ENCODE peak calls at places on chromosomes 16 and 17, in five cellular contexts. X, D, G, Z and S are unnamed samples. For H3K36me3 and H3K27me3, the result is how much of the 10 kb centered on the place peaks cover.

GRCh38 chr17:2693561-2694380 is 17.8 kb downstream of the CLUH start:
- DNase-seq in X (no peak), D (no peak), G (no peak), Z (no peak), S (peak)

GRCh38 chr16:81823111-81823510 is 44.0 kb downstream of the PLCG2 start:
- DNase-seq in X (peak), D (no peak), G (no peak), Z (no peak), S (peak)

GRCh38 chr16:588639-588888 is 1.3 kb upstream of the RAB40C start:
- DNase-seq in X (peak), D (peak), G (peak), Z (peak), S (peak)

GRCh38 chr16:15777533-15778203 is 79.2 kb downstream of the MYH11 start:
- DNase-seq in X (no peak), D (peak), G (peak), Z (no peak), S (peak)

GRCh38 chr17:12180644-12181261 is 160.1 kb downstream of the MAP2K4 start:
- DNase-seq in X (no peak), D (peak), G (peak), Z (no peak), S (peak)

GRCh38 chr17:81440511-81441244 is 45.4 kb downstream of the BAHCC1 start:
- DNase-seq in X (no peak), D (no peak), G (no peak), Z (no peak), S (peak)

GRCh38 chr17:51000835-51001638 is 119.6 kb downstream of the SPAG9 start:
- DNase-seq in X (no peak), D (peak), G (peak), Z (peak), S (peak)

GRCh38 chr16:67372664-67373063 is 20.6 kb downstream of the TPPP3 start:
- DNase-seq in X (no peak), D (peak), G (no peak), Z (no peak), S (no peak)

GRCh38 chr16:69796285-69797118 is 34.4 kb downstream of the WWP2 start:
- DNase-seq in X (no peak), D (peak), G (peak), Z (no peak), S (peak)

GRCh38 chr16:68771922-68772681 is 35.0 kb downstream of the CDH1 start:
- DNase-seq in X (no peak), D (no peak), G (no peak), Z (no peak), S (no peak)

GRCh38 chr17:39027037-39027436 is 59.8 kb upstream of the FBXO47 start:
- DNase-seq in X (peak), D (peak), G (peak), Z (no peak), S (peak)

GRCh38 chr17:3961564-3962047 is 2.6 kb downstream of the ATP2A3 start:
- DNase-seq in X (no peak), D (no peak), G (no peak), Z (no peak), S (no peak)

GRCh38 chr16:85207357-85207921 is 95.2 kb upstream of the CIBAR2 start:
- DNase-seq in X (no peak), D (no peak), G (no peak), Z (no peak), S (peak)

DNA sequence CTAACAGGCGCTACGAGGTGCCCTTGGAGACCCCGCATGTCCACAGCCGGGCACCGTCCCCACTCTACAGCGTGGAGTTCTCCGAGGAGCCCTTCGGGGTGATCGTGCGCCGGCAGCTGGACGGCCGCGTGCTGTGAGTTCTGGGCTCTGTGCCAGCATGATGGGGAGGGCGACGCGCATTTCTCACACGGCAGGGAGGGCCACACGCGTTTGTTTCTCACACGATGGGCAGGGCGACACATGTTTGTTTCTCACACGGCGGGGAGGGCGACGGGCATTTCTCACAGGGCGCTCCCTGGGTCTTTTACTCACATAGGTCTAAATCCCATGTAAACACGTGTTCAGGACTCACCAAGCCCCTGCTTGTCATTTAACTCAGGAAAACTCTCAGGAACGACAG is 4.4 kb downstream of the GAA start:
- DNase-seq in X (no peak), D (peak), G (no peak), Z (no peak), S (peak)
- H3K4me3 ChIP-seq in X (no peak), D (no peak), G (no peak), Z (no peak), S (no peak)

GRCh38 chr16:28110074-28110473 is 46.6 kb upstream of the GSG1L start:
- DNase-seq in X (no peak), D (peak), G (no peak), Z (no peak), S (no peak)

GRCh38 chr16:28110977-28111376 is 47.5 kb upstream of the GSG1L start:
- DNase-seq in X (no peak), D (no peak), G (no peak), Z (no peak), S (no peak)

GRCh38 chr16:28108590-28109247 is 45.2 kb upstream of the GSG1L start:
- DNase-seq in X (no peak), D (no peak), G (no peak), Z (no peak), S (no peak)

GRCh38 chr16:28112908-28113307 is 49.4 kb upstream of the GSG1L start:
- DNase-seq in X (no peak), D (no peak), G (no peak), Z (no peak), S (no peak)

GRCh38 chr16:28110479-28110878 is 47.0 kb upstream of the GSG1L start:
- DNase-seq in X (no peak), D (peak), G (no peak), Z (no peak), S (no peak)
- H3K36me3 ChIP-seq in X (under half), D (under half), G (under half), Z (half or more), S (under half)

GRCh38 chr17:58325289-58325726 is 3.3 kb downstream of the TSPOAP1 start:
- DNase-seq in X (no peak), D (no peak), G (no peak), Z (no peak), S (peak)
- H3K27me3 ChIP-seq in X (under half), D (under half), G (under half), Z (under half), S (under half)

GRCh38 chr17:1645207-1646171 is at the start of gene SCARF1:
- DNase-seq in X (peak), D (no peak), G (no peak), Z (peak), S (peak)
- H3K4me3 ChIP-seq in X (peak), D (no peak), G (no peak), Z (no peak), S (peak)

GRCh38 chr17:28748852-28749515 is 5.2 kb downstream of the TRAF4 start:
- DNase-seq in X (no peak), D (no peak), G (no peak), Z (no peak), S (no peak)
- H3K36me3 ChIP-seq in X (under half), D (under half), G (under half), Z (under half), S (under half)